ENCODE peak calls at places on chromosomes 2 and 18, in ten cellular contexts. S is KBM-7, U is PC-9, X is T-cell, I is hypothalamus, M is MM.1S, E is H7, P is C1 segment of cervical spinal cord, D is M059J, Q is lower lobe of right lung. R is an unnamed sample.

GRCh38 chr2:127649100-127649611 is 3.2 kb downstream of the GPR17 start:
- DNase-seq in S (no peak), U (no peak), X (no peak), I (peak), M (no peak), E (no peak), P (no peak), D (peak), Q (peak), R (no peak)

GRCh38 chr2:143686585-143687164 is 557.5 kb downstream of the ARHGAP15 start:
- DNase-seq in S (peak), U (no peak), X (no peak), I (no peak), M (peak), E (peak), P (no peak), D (peak), Q (no peak), R (no peak)

GRCh38 chr2:137925599-137925998 is 38.7 kb upstream of the HNMT start:
- DNase-seq in S (no peak), U (no peak), X (no peak), I (no peak), M (no peak), E (no peak), P (no peak), D (peak), Q (no peak), R (no peak)

GRCh38 chr18:33440384-33441043 is at the start of gene CCDC178:
- DNase-seq in S (no peak), U (no peak), X (no peak), I (no peak), M (no peak), E (peak), P (no peak), D (no peak), Q (no peak), R (no peak)

GRCh38 chr2:38032946-38033345 is 43.0 kb downstream of the CYP1B1 start:
- DNase-seq in S (no peak), U (no peak), X (no peak), I (no peak), M (no peak), E (no peak), P (no peak), D (no peak), Q (no peak), R (no peak)

GRCh38 chr2:181165199-181165868 is 184.9 kb downstream of the UBE2E3 start:
- DNase-seq in S (no peak), U (no peak), X (no peak), I (no peak), M (peak), E (no peak), P (no peak), D (no peak), Q (no peak), R (no peak)

GRCh38 chr2:69482471-69482870 is 45.2 kb upstream of the NFU1 start:
- DNase-seq in S (no peak), U (no peak), X (no peak), I (no peak), M (no peak), E (no peak), P (no peak), D (no peak), Q (no peak), R (no peak)

GRCh38 chr2:24702800-24703199 is 90.4 kb downstream of the PTRHD1 start:
- DNase-seq in S (no peak), U (no peak), X (no peak), I (no peak), M (no peak), E (no peak), P (no peak), D (peak), Q (no peak), R (no peak)

GRCh38 chr2:238942080-238942761 is 94.3 kb downstream of the TWIST2 start:
- DNase-seq in S (no peak), U (no peak), X (no peak), I (no peak), M (no peak), E (no peak), P (no peak), D (no peak), Q (no peak), R (no peak)

GRCh38 chr2:202147775-202148174 is 74.7 kb downstream of the KIAA2012 start:
- DNase-seq in S (no peak), U (no peak), X (no peak), I (no peak), M (no peak), E (no peak), P (no peak), D (no peak), Q (no peak), R (no peak)

GRCh38 chr18:72283148-72283925 is 260.8 kb downstream of the CBLN2 start:
- DNase-seq in S (no peak), U (no peak), X (no peak), I (no peak), M (no peak), E (no peak), P (no peak), D (no peak), Q (no peak), R (no peak)

GRCh38 chr2:12441750-12442626 is 274.7 kb upstream of the TRIB2 start:
- DNase-seq in S (peak), U (no peak), X (no peak), I (no peak), M (no peak), E (no peak), P (no peak), D (peak), Q (no peak), R (no peak)

GRCh38 chr2:232300894-232301387 is 77.6 kb upstream of the ALPP start:
- DNase-seq in S (no peak), U (peak), X (no peak), I (no peak), M (no peak), E (no peak), P (no peak), D (peak), Q (no peak), R (no peak)

GRCh38 chr2:125424386-125424785 is 1231.6 kb upstream of the GYPC start:
- DNase-seq in S (no peak), U (no peak), X (no peak), I (no peak), M (no peak), E (no peak), P (no peak), D (peak), Q (no peak), R (no peak)

GRCh38 chr2:223096571-223096970 is 44.6 kb downstream of the KCNE4 start:
- DNase-seq in S (no peak), U (no peak), X (no peak), I (no peak), M (no peak), E (no peak), P (no peak), D (no peak), Q (no peak), R (no peak)

GRCh38 chr2:234993547-234993981 is 41.7 kb downstream of the SH3BP4 start:
- DNase-seq in S (no peak), U (no peak), X (no peak), I (no peak), M (peak), E (no peak), P (no peak), D (no peak), Q (no peak), R (no peak)

GRCh38 chr18:37564796-37565137 is 831 bp downstream of the CELF4 start:
- DNase-seq in S (peak), U (no peak), X (no peak), I (peak), M (no peak), E (peak), P (no peak), D (peak), Q (peak), R (peak)

GRCh38 chr2:201007584-201007998 is 44.1 kb upstream of the ORC2 start:
- DNase-seq in S (no peak), U (peak), X (no peak), I (no peak), M (no peak), E (no peak), P (no peak), D (no peak), Q (no peak), R (no peak)

GRCh38 chr18:68428026-68428425 is 286.9 kb downstream of the TMX3 start:
- DNase-seq in S (no peak), U (no peak), X (no peak), I (peak), M (no peak), E (no peak), P (no peak), D (peak), Q (no peak), R (no peak)